ENCODE peak calls at places on chromosomes 13 and 19, in eight cellular contexts. X is heart left ventricle; H is trophoblast cell; V is neuronal stem cell; M is stimulated activated CD8-positive, alpha-beta memory T cell treated with anti-CD3 and anti-CD28 coated beads, Interleukin-15, amount 100 ng/mL, for 1 hour; O is SK-N-SH; Q is T-helper 2 cell; A is stimulated activated CD4-positive, alpha-beta T cell treated with anti-CD3 and anti-CD28 coated beads, Interleukin-1b, Interleukin-23, amount 100 ng/mL, for 1 hour. Y is an unnamed sample.

GRCh38 chr19:11281336-11282049 is 14.5 kb upstream of the TSPAN16 start:
- DNase-seq in X (no peak), H (no peak), V (no peak), M (no peak), O (peak), Q (no peak), A (no peak), Y (no peak)

GRCh38 chr13:98676239-98676638 is 76.2 kb downstream of the SLC15A1 start:
- DNase-seq in X (no peak), H (no peak), V (no peak), M (no peak), O (no peak), Q (no peak), A (no peak), Y (no peak)

GRCh38 chr19:44890366-44891015 is 563 bp upstream of the TOMM40 start:
- DNase-seq in X (peak), H (peak), V (peak), M (no peak), O (peak), Q (peak), A (peak), Y (no peak)

GRCh38 chr13:113935081-113935511 is 38.8 kb downstream of the C13orf46 start:
- DNase-seq in X (peak), H (no peak), V (no peak), M (no peak), O (peak), Q (no peak), A (no peak), Y (no peak)

GRCh38 chr19:46428278-46429141 is at the start of gene PNMA8C:
- DNase-seq in X (peak), H (peak), V (peak), M (no peak), O (peak), Q (peak), A (no peak), Y (no peak)

GRCh38 chr13:114203536-114203935 is 24.5 kb downstream of the CFAP97D2 start:
- DNase-seq in X (no peak), H (no peak), V (no peak), M (no peak), O (no peak), Q (no peak), A (no peak), Y (peak)

GRCh38 chr19:4362038-4362828 is 18.9 kb downstream of the MPND start:
- DNase-seq in X (no peak), H (no peak), V (no peak), M (no peak), O (no peak), Q (no peak), A (no peak), Y (no peak)

GRCh38 chr19:35031072-35031881 is 1.0 kb downstream of the SCN1B start:
- DNase-seq in X (no peak), H (peak), V (no peak), M (no peak), O (no peak), Q (no peak), A (no peak), Y (no peak)

GRCh38 chr13:38951525-38952313 is 38.9 kb downstream of the STOML3 start:
- DNase-seq in X (no peak), H (no peak), V (no peak), M (no peak), O (no peak), Q (no peak), A (no peak), Y (no peak)